ENCODE peak calls at places on chromosomes 6 and 20, in seven cellular contexts. E, R, L, K, C, P and I are unnamed samples.

GRCh38 chr6:52102330-52102932 is 15.0 kb upstream of the PKHD1 start:
- DNase-seq in E (no peak), R (no peak), L (no peak), K (no peak), C (no peak), P (no peak), I (no peak)

GRCh38 chr6:77502966-77503365 is 39.7 kb upstream of the HTR1B start:
- DNase-seq in E (no peak), R (no peak), L (no peak), K (no peak), C (no peak), P (no peak), I (peak)

GRCh38 chr6:16539086-16539931 is 222.0 kb downstream of the ATXN1 start:
- DNase-seq in E (no peak), R (no peak), L (no peak), K (peak), C (no peak), P (no peak), I (no peak)

GRCh38 chr6:108592371-108593337 is 31.9 kb downstream of the FOXO3 start:
- DNase-seq in E (peak), R (peak), L (no peak), K (no peak), C (no peak), P (peak), I (peak)

GRCh38 chr6:167407239-167408064 is 82.6 kb downstream of the TTLL2 start:
- DNase-seq in E (no peak), R (no peak), L (no peak), K (no peak), C (no peak), P (no peak), I (no peak)

GRCh38 chr6:24004659-24005058 is 121.4 kb upstream of the NRSN1 start:
- DNase-seq in E (no peak), R (no peak), L (peak), K (no peak), C (no peak), P (no peak), I (peak)

GRCh38 chr6:166488081-166488685 is 98.3 kb downstream of the RAMACL start:
- DNase-seq in E (peak), R (peak), L (peak), K (peak), C (peak), P (no peak), I (peak)

GRCh38 chr6:75526502-75527127 is 33.0 kb upstream of the FILIP1 start:
- DNase-seq in E (peak), R (peak), L (peak), K (peak), C (no peak), P (peak), I (peak)

GRCh38 chr20:56987992-56988391 is 278.4 kb downstream of the BMP7 start:
- DNase-seq in E (no peak), R (no peak), L (no peak), K (no peak), C (no peak), P (no peak), I (peak)

GRCh38 chr6:113855500-113856010 is 1.6 kb upstream of the MARCKS start:
- DNase-seq in E (peak), R (peak), L (no peak), K (no peak), C (peak), P (peak), I (peak)

GRCh38 chr6:158769228-158769627 is 49.9 kb downstream of the EZR start:
- DNase-seq in E (no peak), R (peak), L (peak), K (no peak), C (peak), P (no peak), I (no peak)

GRCh38 chr20:45919951-45920794 is 8.2 kb upstream of the PLTP start:
- DNase-seq in E (peak), R (peak), L (peak), K (no peak), C (no peak), P (no peak), I (peak)

GRCh38 chr6:3334579-3334978 is 75.8 kb downstream of the PSMG4 start:
- DNase-seq in E (no peak), R (peak), L (no peak), K (peak), C (peak), P (no peak), I (no peak)

GRCh38 chr6:24245275-24245674 is 112.6 kb downstream of the DCDC2 start:
- DNase-seq in E (no peak), R (no peak), L (no peak), K (no peak), C (no peak), P (no peak), I (no peak)

GRCh38 chr6:13045676-13046075 is 282.7 kb downstream of the TBC1D7 start:
- DNase-seq in E (no peak), R (no peak), L (no peak), K (no peak), C (no peak), P (no peak), I (no peak)

GRCh38 chr6:71287038-71287437 is 1.6 kb upstream of the OGFRL1 start:
- DNase-seq in E (peak), R (peak), L (peak), K (peak), C (no peak), P (peak), I (no peak)

GRCh38 chr6:16947461-16948159 is 154.2 kb upstream of the STMND1 start:
- DNase-seq in E (peak), R (no peak), L (no peak), K (peak), C (no peak), P (peak), I (peak)

GRCh38 chr20:5797165-5797564 is 47.0 kb downstream of the SHLD1 start:
- DNase-seq in E (no peak), R (no peak), L (no peak), K (no peak), C (no peak), P (no peak), I (no peak)

GRCh38 chr6:133245033-133245903 is 4.1 kb downstream of the EYA4 start:
- DNase-seq in E (no peak), R (no peak), L (no peak), K (no peak), C (no peak), P (no peak), I (no peak)

GRCh38 chr6:164826831-164827468 is 482.5 kb downstream of the C6orf118 start:
- DNase-seq in E (no peak), R (no peak), L (no peak), K (no peak), C (no peak), P (no peak), I (no peak)

GRCh38 chr6:95248501-95248900 is 328.8 kb upstream of the MANEA start:
- DNase-seq in E (no peak), R (no peak), L (no peak), K (no peak), C (no peak), P (peak), I (peak)

GRCh38 chr6:22575190-22575589 is 5.8 kb downstream of the HDGFL1 start:
- DNase-seq in E (peak), R (no peak), L (no peak), K (no peak), C (no peak), P (no peak), I (no peak)

GRCh38 chr6:48111575-48111974 is 578 bp upstream of the PTCHD4 start:
- DNase-seq in E (no peak), R (no peak), L (no peak), K (no peak), C (no peak), P (no peak), I (peak)
- H3K4me3 ChIP-seq in E (no peak), R (no peak), L (no peak), K (no peak), C (no peak), P (peak), I (no peak)

DNA sequence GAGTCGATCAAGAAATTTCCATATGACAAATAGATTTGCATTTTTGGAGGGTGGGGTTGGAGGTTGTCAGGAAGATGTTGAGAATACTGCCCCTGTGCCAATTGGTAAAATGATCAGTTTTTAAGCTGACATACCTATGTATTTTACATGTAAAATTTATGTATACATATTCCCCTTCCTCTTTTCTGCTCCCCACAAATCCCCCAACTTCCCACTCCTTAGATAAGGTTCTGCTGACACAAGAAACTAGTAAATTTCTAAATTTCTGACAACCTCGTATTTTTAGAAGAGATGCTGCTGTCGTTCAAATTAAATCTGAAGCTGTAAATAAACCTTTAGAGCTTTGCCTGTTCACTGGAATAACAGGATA is 521.0 kb downstream of the CD83 start:
- DNase-seq in E (no peak), R (no peak), L (no peak), K (no peak), C (no peak), P (no peak), I (no peak)
- H3K4me3 ChIP-seq in E (no peak), R (peak), L (peak), K (no peak), C (no peak), P (peak), I (no peak)

DNA sequence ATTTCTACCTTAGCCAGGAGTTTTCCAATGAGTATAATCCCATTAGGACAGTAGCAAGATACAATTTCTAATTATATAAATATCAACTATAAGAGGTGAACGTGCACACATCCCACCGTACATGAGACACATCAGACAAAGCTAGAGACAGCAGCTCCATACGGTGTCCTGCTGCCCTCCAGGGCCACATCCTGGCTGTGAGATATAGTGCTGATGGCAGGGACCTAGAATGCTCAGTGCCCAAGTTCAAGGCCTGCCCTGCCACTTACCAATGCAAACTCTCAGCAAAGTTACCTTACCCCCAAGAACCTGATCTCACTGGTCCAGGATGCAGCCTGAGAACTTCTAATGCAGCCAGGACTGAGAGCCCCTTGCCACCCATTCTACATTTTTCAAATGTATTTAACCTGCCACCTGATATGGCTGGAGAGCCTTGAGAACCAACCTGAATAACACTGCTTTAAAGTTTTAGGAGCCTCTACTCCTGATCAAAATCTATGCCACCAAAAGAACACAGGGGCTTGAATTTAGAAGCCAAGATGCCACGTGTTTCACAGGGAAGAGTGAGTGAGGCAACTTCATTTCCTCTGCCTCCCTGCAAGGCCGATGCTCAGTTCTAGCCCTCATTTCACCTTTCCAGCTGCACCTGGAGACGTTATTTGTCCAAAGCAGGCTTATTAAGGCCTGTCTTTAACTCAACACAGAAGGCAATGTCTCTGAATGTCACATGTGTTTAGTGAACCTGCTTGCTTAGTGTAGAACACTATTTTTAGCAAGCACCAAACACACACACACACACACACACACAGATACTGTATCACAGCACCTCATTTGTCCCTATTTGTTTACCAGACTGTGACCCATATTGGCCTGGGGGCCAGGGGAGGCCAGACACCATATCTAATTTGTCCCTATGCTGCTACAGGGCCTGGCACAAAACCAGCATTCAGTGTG is 6.1 kb downstream of the NFATC2 start:
- DNase-seq in E (no peak), R (no peak), L (no peak), K (no peak), C (no peak), P (no peak), I (no peak)
- H3K4me3 ChIP-seq in E (no peak), R (no peak), L (no peak), K (no peak), C (no peak), P (no peak), I (no peak)

GRCh38 chr6:139534472-139535115 is 160.1 kb upstream of the CITED2 start:
- DNase-seq in E (no peak), R (no peak), L (no peak), K (no peak), C (no peak), P (no peak), I (no peak)
- H3K4me3 ChIP-seq in E (no peak), R (no peak), L (no peak), K (no peak), C (no peak), P (peak), I (no peak)